ENCODE peak calls at places on chromosomes 13 and 19, in five cellular contexts. Q is Calu3; B is putamen; U is activated CD4-positive, alpha-beta T cell treated with anti-CD3 and anti-CD28 coated beads, Interleukin-2, amount 50 U/mL, for 24 hours; G is NCI-H1092. L is an unnamed sample.

GRCh38 chr19:49682274-49682673 is 5.2 kb downstream of the PRMT1 start:
- DNase-seq in Q (no peak), B (no peak), U (no peak), G (no peak), L (no peak)

GRCh38 chr13:94535775-94536174 is 56.3 kb upstream of the DCT start:
- DNase-seq in Q (no peak), B (no peak), U (no peak), G (no peak), L (no peak)

GRCh38 chr13:114275309-114275708 is 6.1 kb upstream of the UPF3A start:
- DNase-seq in Q (no peak), B (no peak), U (no peak), G (no peak), L (no peak)

GRCh38 chr19:39078436-39079200 is 5.5 kb upstream of the ACP7 start:
- DNase-seq in Q (peak; percentile 76), B (peak; percentile 94), U (no peak), G (no peak), L (peak; percentile 30)

GRCh38 chr13:74346960-74347359 is 212.8 kb upstream of the KLF12 start:
- DNase-seq in Q (no peak), B (no peak), U (no peak), G (no peak), L (no peak)

GRCh38 chr19:57664269-57665127 is 4.2 kb upstream of the ZSCAN4 start:
- DNase-seq in Q (peak; percentile 49), B (no peak), U (no peak), G (peak; percentile 14), L (peak; percentile 39)

GRCh38 chr13:44578064-44578394 is 1.9 kb upstream of the TSC22D1 start:
- DNase-seq in Q (no peak), B (no peak), U (no peak), G (peak; percentile 60), L (no peak)

GRCh38 chr13:27170521-27171243 is 929 bp downstream of the USP12 start:
- DNase-seq in Q (no peak), B (peak; percentile 20), U (peak; percentile 17), G (peak; percentile 28), L (peak; percentile 33)

GRCh38 chr13:28059214-28059613 is 41.2 kb downstream of the FLT3 start:
- DNase-seq in Q (peak; percentile 48), B (no peak), U (peak; percentile 25), G (no peak), L (peak; percentile 48)

GRCh38 chr19:7366701-7367420 is 18.1 kb downstream of the ARHGEF18 start:
- DNase-seq in Q (no peak), B (no peak), U (no peak), G (no peak), L (peak; percentile 16)

GRCh38 chr19:24052811-24053210 is 34.2 kb upstream of the ZNF254 start:
- DNase-seq in Q (no peak), B (no peak), U (no peak), G (no peak), L (no peak)

GRCh38 chr19:6772028-6772865 is at the start of gene VAV1:
- DNase-seq in Q (no peak), B (peak; percentile 28), U (peak; percentile 70), G (no peak), L (no peak)

GRCh38 chr13:98530236-98530635 is 46.7 kb downstream of the STK24 start:
- DNase-seq in Q (no peak), B (no peak), U (no peak), G (no peak), L (no peak)

GRCh38 chr13:62626771-62627170 is 1211.1 kb upstream of the PCDH20 start:
- DNase-seq in Q (no peak), B (no peak), U (no peak), G (no peak), L (peak; percentile 0)

GRCh38 chr19:6616011-6616410 is 25.1 kb upstream of the CD70 start:
- DNase-seq in Q (no peak), B (no peak), U (no peak), G (no peak), L (no peak)

GRCh38 chr19:43719918-43720317 is 4.0 kb downstream of the IRGC start:
- DNase-seq in Q (no peak), B (no peak), U (no peak), G (no peak), L (no peak)

GRCh38 chr19:13002389-13002898 is 7.2 kb downstream of the NFIX start:
- DNase-seq in Q (no peak), B (peak; percentile 95), U (no peak), G (peak; percentile 73), L (no peak)

GRCh38 chr19:23481043-23481442 is 85.8 kb upstream of the ZNF91 start:
- DNase-seq in Q (no peak), B (no peak), U (no peak), G (no peak), L (no peak)

GRCh38 chr13:27125357-27126282 is 46.0 kb downstream of the USP12 start:
- DNase-seq in Q (no peak), B (no peak), U (no peak), G (peak; percentile 59), L (peak; percentile 33)

GRCh38 chr19:52742516-52742915 is 7.7 kb upstream of the ZNF611 start:
- DNase-seq in Q (no peak), B (no peak), U (no peak), G (no peak), L (no peak)

GRCh38 chr19:44955500-44956439 is 590 bp downstream of the CLPTM1 start:
- DNase-seq in Q (no peak), B (no peak), U (no peak), G (no peak), L (no peak)

GRCh38 chr19:7348587-7349230 is at the start of gene ARHGEF18:
- DNase-seq in Q (no peak), B (no peak), U (peak; percentile 33), G (no peak), L (no peak)

GRCh38 chr19:16197188-16197621 is 506 bp upstream of the AP1M1 start:
- DNase-seq in Q (no peak), B (no peak), U (no peak), G (no peak), L (peak; percentile 61)

GRCh38 chr19:55537741-55538111 is 793 bp upstream of the SBK2 start:
- DNase-seq in Q (no peak), B (no peak), U (no peak), G (no peak), L (no peak)

GRCh38 chr13:109000207-109000606 is 370.8 kb downstream of the MYO16 start:
- DNase-seq in Q (no peak), B (no peak), U (no peak), G (no peak), L (no peak)

L was measured in HepG2.